ENCODE peak calls at places on chromosomes 13 and 19, in seven cellular contexts. Z is neuronal stem cell; P is CD4-positive, alpha-beta memory T cell; N is HuH-7.5; L is T-helper 1 cell; R is iris pigment epithelial cell; F is C1 segment of cervical spinal cord. X is an unnamed sample.

GRCh38 chr19:40908981-40909380 is 26.9 kb upstream of the CYP2A7 start:
- DNase-seq in Z (no peak), P (peak), N (no peak), L (peak), R (no peak), F (no peak), X (no peak)

GRCh38 chr19:51207747-51208146 is 17.1 kb upstream of the CD33 start:
- DNase-seq in Z (no peak), P (no peak), N (no peak), L (no peak), R (no peak), F (no peak), X (no peak)

GRCh38 chr19:29672933-29673336 is 7.7 kb downstream of the PLEKHF1 start:
- DNase-seq in Z (no peak), P (peak), N (no peak), L (peak), R (no peak), F (no peak), X (no peak)

GRCh38 chr13:51303063-51303552 is 36.4 kb upstream of the SERPINE3 start:
- DNase-seq in Z (peak), P (no peak), N (no peak), L (no peak), R (no peak), F (no peak), X (no peak)

GRCh38 chr19:37778613-37779138 is 710 bp downstream of the ZNF573 start:
- DNase-seq in Z (peak), P (no peak), N (peak), L (no peak), R (peak), F (no peak), X (peak)

GRCh38 chr13:36193151-36193855 is 21.1 kb downstream of the SOHLH2 start:
- DNase-seq in Z (no peak), P (no peak), N (no peak), L (no peak), R (peak), F (no peak), X (no peak)

GRCh38 chr13:80224468-80224867 is 116.5 kb downstream of the SPRY2 start:
- DNase-seq in Z (no peak), P (no peak), N (no peak), L (no peak), R (peak), F (no peak), X (no peak)

GRCh38 chr19:16368385-16369305 is 44.0 kb downstream of the KLF2 start:
- DNase-seq in Z (no peak), P (peak), N (no peak), L (peak), R (no peak), F (no peak), X (no peak)

GRCh38 chr13:91045351-91046034 is 302.0 kb upstream of the MIR17HG start:
- DNase-seq in Z (peak), P (no peak), N (no peak), L (no peak), R (peak), F (no peak), X (peak)

GRCh38 chr13:37942929-37943328 is 73.4 kb upstream of the TRPC4 start:
- DNase-seq in Z (peak), P (no peak), N (no peak), L (no peak), R (no peak), F (no peak), X (no peak)

GRCh38 chr19:36420961-36421748 is 2.7 kb upstream of the ZFP82 start:
- DNase-seq in Z (peak), P (no peak), N (no peak), L (no peak), R (peak), F (no peak), X (peak)

GRCh38 chr19:29880498-29881081 is 61.4 kb upstream of the URI1 start:
- DNase-seq in Z (no peak), P (no peak), N (no peak), L (no peak), R (no peak), F (no peak), X (no peak)

GRCh38 chr13:34817246-34817645 is 124.8 kb upstream of the NBEA start:
- DNase-seq in Z (no peak), P (no peak), N (no peak), L (no peak), R (no peak), F (no peak), X (no peak)

GRCh38 chr13:31267126-31267784 is 67.5 kb downstream of the B3GLCT start:
- DNase-seq in Z (no peak), P (no peak), N (no peak), L (no peak), R (peak), F (no peak), X (peak)